ENCODE peak calls at places on chromosomes 2 and 18, in ten cellular contexts. One of them, this sample, is unnamed.

GRCh38 chr18:10949655-10950054 is 199.7 kb downstream of the PIEZO2 start:
- DNase-seq in cardiac fibroblast: no peak
- DNase-seq in AG04450: no peak
- DNase-seq in AG09319: no peak
- DNase-seq in hepatocyte: no peak
- DNase-seq in H9: no peak
- DNase-seq in lower lobe of right lung: no peak
- DNase-seq in fibroblast of villous mesenchyme: peak
- DNase-seq in tibial artery: no peak
- DNase-seq in CD8-positive, alpha-beta T cell: no peak
- DNase-seq in this sample: no peak

GRCh38 chr18:79916546-79917350 is 34.7 kb downstream of the SLC66A2 start:
- DNase-seq in cardiac fibroblast: no peak
- DNase-seq in AG04450: no peak
- DNase-seq in AG09319: no peak
- DNase-seq in hepatocyte: no peak
- DNase-seq in H9: peak
- DNase-seq in lower lobe of right lung: peak
- DNase-seq in fibroblast of villous mesenchyme: no peak
- DNase-seq in tibial artery: peak
- DNase-seq in CD8-positive, alpha-beta T cell: no peak
- DNase-seq in this sample: no peak

GRCh38 chr2:152200562-152201465 is 25.3 kb upstream of the STAM2 start:
- DNase-seq in cardiac fibroblast: peak
- DNase-seq in AG04450: peak
- DNase-seq in AG09319: peak
- DNase-seq in hepatocyte: peak
- DNase-seq in H9: peak
- DNase-seq in lower lobe of right lung: peak
- DNase-seq in fibroblast of villous mesenchyme: peak
- DNase-seq in tibial artery: peak
- DNase-seq in CD8-positive, alpha-beta T cell: no peak
- DNase-seq in this sample: peak

GRCh38 chr2:213723051-213723560 is 438.8 kb downstream of the SPAG16 start:
- DNase-seq in cardiac fibroblast: no peak
- DNase-seq in AG04450: no peak
- DNase-seq in AG09319: no peak
- DNase-seq in hepatocyte: no peak
- DNase-seq in H9: no peak
- DNase-seq in lower lobe of right lung: no peak
- DNase-seq in fibroblast of villous mesenchyme: no peak
- DNase-seq in tibial artery: no peak
- DNase-seq in CD8-positive, alpha-beta T cell: no peak
- DNase-seq in this sample: no peak

GRCh38 chr2:156423674-156424282 is 12.4 kb upstream of the GPD2 start:
- DNase-seq in cardiac fibroblast: no peak
- DNase-seq in AG04450: no peak
- DNase-seq in AG09319: no peak
- DNase-seq in hepatocyte: no peak
- DNase-seq in H9: no peak
- DNase-seq in lower lobe of right lung: no peak
- DNase-seq in fibroblast of villous mesenchyme: no peak
- DNase-seq in tibial artery: no peak
- DNase-seq in CD8-positive, alpha-beta T cell: no peak
- DNase-seq in this sample: no peak

GRCh38 chr2:120829633-120830025 is 94.0 kb downstream of the GLI2 start:
- DNase-seq in cardiac fibroblast: no peak
- DNase-seq in AG04450: no peak
- DNase-seq in AG09319: no peak
- DNase-seq in hepatocyte: no peak
- DNase-seq in H9: no peak
- DNase-seq in lower lobe of right lung: peak
- DNase-seq in fibroblast of villous mesenchyme: no peak
- DNase-seq in tibial artery: no peak
- DNase-seq in CD8-positive, alpha-beta T cell: no peak
- DNase-seq in this sample: no peak

GRCh38 chr2:152222975-152223638 is 47.5 kb upstream of the STAM2 start:
- DNase-seq in cardiac fibroblast: peak
- DNase-seq in AG04450: peak
- DNase-seq in AG09319: peak
- DNase-seq in hepatocyte: peak
- DNase-seq in H9: no peak
- DNase-seq in lower lobe of right lung: no peak
- DNase-seq in fibroblast of villous mesenchyme: peak
- DNase-seq in tibial artery: peak
- DNase-seq in CD8-positive, alpha-beta T cell: no peak
- DNase-seq in this sample: peak

GRCh38 chr2:239457586-239458445 is 57.0 kb upstream of the HDAC4 start:
- DNase-seq in cardiac fibroblast: no peak
- DNase-seq in AG04450: no peak
- DNase-seq in AG09319: no peak
- DNase-seq in hepatocyte: no peak
- DNase-seq in H9: peak
- DNase-seq in lower lobe of right lung: no peak
- DNase-seq in fibroblast of villous mesenchyme: no peak
- DNase-seq in tibial artery: no peak
- DNase-seq in CD8-positive, alpha-beta T cell: no peak
- DNase-seq in this sample: no peak

GRCh38 chr2:58918138-58918537 is 677.0 kb upstream of the FANCL start:
- DNase-seq in cardiac fibroblast: no peak
- DNase-seq in AG04450: peak
- DNase-seq in AG09319: no peak
- DNase-seq in hepatocyte: no peak
- DNase-seq in H9: no peak
- DNase-seq in lower lobe of right lung: no peak
- DNase-seq in fibroblast of villous mesenchyme: peak
- DNase-seq in tibial artery: no peak
- DNase-seq in CD8-positive, alpha-beta T cell: no peak
- DNase-seq in this sample: peak

GRCh38 chr2:164896226-164896625 is 54.6 kb upstream of the COBLL1 start:
- DNase-seq in cardiac fibroblast: peak
- DNase-seq in AG04450: no peak
- DNase-seq in AG09319: no peak
- DNase-seq in hepatocyte: peak
- DNase-seq in H9: no peak
- DNase-seq in lower lobe of right lung: no peak
- DNase-seq in fibroblast of villous mesenchyme: peak
- DNase-seq in tibial artery: no peak
- DNase-seq in CD8-positive, alpha-beta T cell: no peak
- DNase-seq in this sample: peak

GRCh38 chr2:221104391-221104811 is 467.7 kb downstream of the EPHA4 start:
- DNase-seq in cardiac fibroblast: peak
- DNase-seq in AG04450: no peak
- DNase-seq in AG09319: no peak
- DNase-seq in hepatocyte: peak
- DNase-seq in H9: peak
- DNase-seq in lower lobe of right lung: peak
- DNase-seq in fibroblast of villous mesenchyme: no peak
- DNase-seq in tibial artery: peak
- DNase-seq in CD8-positive, alpha-beta T cell: no peak
- DNase-seq in this sample: no peak

GRCh38 chr2:65064728-65065552 is 8.7 kb downstream of the CEP68 start:
- DNase-seq in cardiac fibroblast: peak
- DNase-seq in AG04450: peak
- DNase-seq in AG09319: peak
- DNase-seq in hepatocyte: peak
- DNase-seq in H9: no peak
- DNase-seq in lower lobe of right lung: peak
- DNase-seq in fibroblast of villous mesenchyme: peak
- DNase-seq in tibial artery: peak
- DNase-seq in CD8-positive, alpha-beta T cell: peak
- DNase-seq in this sample: peak

GRCh38 chr2:238069021-238069709 is 8.4 kb downstream of the SCLY start:
- DNase-seq in cardiac fibroblast: no peak
- DNase-seq in AG04450: no peak
- DNase-seq in AG09319: no peak
- DNase-seq in hepatocyte: no peak
- DNase-seq in H9: no peak
- DNase-seq in lower lobe of right lung: no peak
- DNase-seq in fibroblast of villous mesenchyme: no peak
- DNase-seq in tibial artery: no peak
- DNase-seq in CD8-positive, alpha-beta T cell: no peak
- DNase-seq in this sample: no peak

GRCh38 chr2:142058149-142058548 is 72.7 kb downstream of the LRP1B start:
- DNase-seq in cardiac fibroblast: no peak
- DNase-seq in AG04450: no peak
- DNase-seq in AG09319: no peak
- DNase-seq in hepatocyte: no peak
- DNase-seq in H9: no peak
- DNase-seq in lower lobe of right lung: no peak
- DNase-seq in fibroblast of villous mesenchyme: no peak
- DNase-seq in tibial artery: no peak
- DNase-seq in CD8-positive, alpha-beta T cell: no peak
- DNase-seq in this sample: no peak

GRCh38 chr2:192749606-192750200 is 555.0 kb upstream of the TMEFF2 start:
- DNase-seq in cardiac fibroblast: peak
- DNase-seq in AG04450: no peak
- DNase-seq in AG09319: no peak
- DNase-seq in hepatocyte: peak
- DNase-seq in H9: no peak
- DNase-seq in lower lobe of right lung: no peak
- DNase-seq in fibroblast of villous mesenchyme: no peak
- DNase-seq in tibial artery: no peak
- DNase-seq in CD8-positive, alpha-beta T cell: no peak
- DNase-seq in this sample: no peak

GRCh38 chr18:26656401-26656943 is 108.1 kb upstream of the KCTD1 start:
- DNase-seq in cardiac fibroblast: no peak
- DNase-seq in AG04450: no peak
- DNase-seq in AG09319: no peak
- DNase-seq in hepatocyte: no peak
- DNase-seq in H9: no peak
- DNase-seq in lower lobe of right lung: peak
- DNase-seq in fibroblast of villous mesenchyme: no peak
- DNase-seq in tibial artery: no peak
- DNase-seq in CD8-positive, alpha-beta T cell: no peak
- DNase-seq in this sample: no peak

GRCh38 chr18:26654173-26655009 is 106.0 kb upstream of the KCTD1 start:
- DNase-seq in cardiac fibroblast: peak
- DNase-seq in AG04450: no peak
- DNase-seq in AG09319: no peak
- DNase-seq in hepatocyte: no peak
- DNase-seq in H9: no peak
- DNase-seq in lower lobe of right lung: no peak
- DNase-seq in fibroblast of villous mesenchyme: no peak
- DNase-seq in tibial artery: no peak
- DNase-seq in CD8-positive, alpha-beta T cell: no peak
- DNase-seq in this sample: no peak

GRCh38 chr18:26655010-26655613 is 106.8 kb upstream of the KCTD1 start:
- DNase-seq in cardiac fibroblast: peak
- DNase-seq in AG04450: no peak
- DNase-seq in AG09319: no peak
- DNase-seq in hepatocyte: peak
- DNase-seq in H9: no peak
- DNase-seq in lower lobe of right lung: no peak
- DNase-seq in fibroblast of villous mesenchyme: no peak
- DNase-seq in tibial artery: no peak
- DNase-seq in CD8-positive, alpha-beta T cell: no peak
- DNase-seq in this sample: no peak

GRCh38 chr18:26656944-26657536 is 108.7 kb upstream of the KCTD1 start:
- DNase-seq in cardiac fibroblast: peak
- DNase-seq in AG04450: peak
- DNase-seq in AG09319: peak
- DNase-seq in hepatocyte: peak
- DNase-seq in H9: peak
- DNase-seq in lower lobe of right lung: peak
- DNase-seq in fibroblast of villous mesenchyme: peak
- DNase-seq in tibial artery: peak
- DNase-seq in CD8-positive, alpha-beta T cell: no peak
- DNase-seq in this sample: no peak

GRCh38 chr18:26655614-26656400 is 107.5 kb upstream of the KCTD1 start:
- DNase-seq in cardiac fibroblast: peak
- DNase-seq in AG04450: no peak
- DNase-seq in AG09319: no peak
- DNase-seq in hepatocyte: peak
- DNase-seq in H9: peak
- DNase-seq in lower lobe of right lung: peak
- DNase-seq in fibroblast of villous mesenchyme: peak
- DNase-seq in tibial artery: peak
- DNase-seq in CD8-positive, alpha-beta T cell: no peak
- DNase-seq in this sample: no peak
- TF ChIP-seq CTCF in cardiac fibroblast: peak
- TF ChIP-seq CTCF in AG04450: no peak
- TF ChIP-seq CTCF in AG09319: no peak
- TF ChIP-seq CTCF in hepatocyte: no peak
- TF ChIP-seq CTCF in H9: peak
- TF ChIP-seq CTCF in lower lobe of right lung: no peak
- TF ChIP-seq CTCF in fibroblast of villous mesenchyme: no peak
- TF ChIP-seq CTCF in tibial artery: peak
- TF ChIP-seq CTCF in CD8-positive, alpha-beta T cell: no peak
- TF ChIP-seq CTCF in this sample: no peak

GRCh38 chr2:16727256-16727655 is 61.6 kb upstream of the CYRIA start:
- DNase-seq in cardiac fibroblast: peak
- DNase-seq in AG04450: no peak
- DNase-seq in AG09319: no peak
- DNase-seq in hepatocyte: no peak
- DNase-seq in H9: no peak
- DNase-seq in lower lobe of right lung: no peak
- DNase-seq in fibroblast of villous mesenchyme: peak
- DNase-seq in tibial artery: peak
- DNase-seq in CD8-positive, alpha-beta T cell: no peak
- DNase-seq in this sample: no peak
- TF ChIP-seq CTCF in cardiac fibroblast: no peak
- TF ChIP-seq CTCF in AG04450: peak
- TF ChIP-seq CTCF in AG09319: no peak
- TF ChIP-seq CTCF in hepatocyte: no peak
- TF ChIP-seq CTCF in H9: no peak
- TF ChIP-seq CTCF in lower lobe of right lung: no peak
- TF ChIP-seq CTCF in fibroblast of villous mesenchyme: peak
- TF ChIP-seq CTCF in tibial artery: no peak
- TF ChIP-seq CTCF in CD8-positive, alpha-beta T cell: no peak
- TF ChIP-seq CTCF in this sample: no peak

GRCh38 chr18:55858661-55859111 is 270.7 kb upstream of the TCF4 start:
- DNase-seq in cardiac fibroblast: no peak
- DNase-seq in AG04450: no peak
- DNase-seq in AG09319: peak
- DNase-seq in hepatocyte: no peak
- DNase-seq in H9: no peak
- DNase-seq in lower lobe of right lung: no peak
- DNase-seq in fibroblast of villous mesenchyme: peak
- DNase-seq in tibial artery: no peak
- DNase-seq in CD8-positive, alpha-beta T cell: no peak
- DNase-seq in this sample: no peak
- TF ChIP-seq CTCF in cardiac fibroblast: no peak
- TF ChIP-seq CTCF in AG04450: no peak
- TF ChIP-seq CTCF in AG09319: no peak
- TF ChIP-seq CTCF in hepatocyte: no peak
- TF ChIP-seq CTCF in H9: no peak
- TF ChIP-seq CTCF in lower lobe of right lung: no peak
- TF ChIP-seq CTCF in fibroblast of villous mesenchyme: no peak
- TF ChIP-seq CTCF in tibial artery: no peak
- TF ChIP-seq CTCF in CD8-positive, alpha-beta T cell: no peak
- TF ChIP-seq CTCF in this sample: no peak

DNA sequence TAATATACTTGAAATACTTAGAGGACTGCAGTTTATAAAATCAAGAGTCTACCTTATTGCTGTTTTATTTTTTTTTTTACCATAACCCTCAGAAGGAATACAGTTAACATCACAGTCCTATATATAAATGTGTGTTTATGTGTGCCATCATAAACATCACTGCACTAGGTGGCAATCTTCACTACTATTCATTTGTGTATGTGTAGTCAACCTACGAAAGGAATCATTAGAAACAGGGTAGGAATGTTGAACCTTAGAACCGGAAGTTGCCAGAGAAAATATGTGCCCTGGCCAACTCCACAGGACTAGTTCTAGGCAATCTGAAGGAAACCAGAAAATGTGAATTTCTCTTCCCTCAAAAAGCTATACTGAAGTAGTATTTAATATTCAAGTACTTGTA is 3.4 kb downstream of the GEN1 start:
- DNase-seq in cardiac fibroblast: peak
- DNase-seq in AG04450: no peak
- DNase-seq in AG09319: no peak
- DNase-seq in hepatocyte: peak
- DNase-seq in H9: no peak
- DNase-seq in lower lobe of right lung: no peak
- DNase-seq in fibroblast of villous mesenchyme: no peak
- DNase-seq in tibial artery: no peak
- DNase-seq in CD8-positive, alpha-beta T cell: no peak
- DNase-seq in this sample: no peak
- TF ChIP-seq CTCF in cardiac fibroblast: no peak
- TF ChIP-seq CTCF in AG04450: no peak
- TF ChIP-seq CTCF in AG09319: no peak
- TF ChIP-seq CTCF in hepatocyte: no peak
- TF ChIP-seq CTCF in H9: no peak
- TF ChIP-seq CTCF in lower lobe of right lung: no peak
- TF ChIP-seq CTCF in fibroblast of villous mesenchyme: no peak
- TF ChIP-seq CTCF in tibial artery: no peak
- TF ChIP-seq CTCF in CD8-positive, alpha-beta T cell: no peak
- TF ChIP-seq CTCF in this sample: no peak